ENCODE peak calls at places on chromosomes 4 and X, in five cellular contexts. One of them, this sample, is unnamed.
A peak's percentile ranks its signal among the peaks of the same experiment; 100 is the strongest.

GRCh38 chr4:646460-646859 is 21.1 kb downstream of the PDE6B start:
- DNase-seq in lower lobe of right lung: peak; percentile 45
- DNase-seq in endothelial cell of umbilical vein: no peak
- DNase-seq in tibial artery: no peak
- DNase-seq in dorsolateral prefrontal cortex: no peak
- DNase-seq in this sample: no peak

GRCh38 chrX:22795680-22796079 is 204.1 kb upstream of the DDX53 start:
- DNase-seq in dorsolateral prefrontal cortex: no peak
- DNase-seq in lower lobe of right lung: no peak
- DNase-seq in endothelial cell of umbilical vein: no peak
- DNase-seq in tibial artery: no peak
- DNase-seq in this sample: no peak

GRCh38 chrX:72382199-72382590 is 76.5 kb upstream of the CITED1 start:
- DNase-seq in lower lobe of right lung: no peak
- DNase-seq in endothelial cell of umbilical vein: no peak
- DNase-seq in tibial artery: no peak
- DNase-seq in dorsolateral prefrontal cortex: no peak
- DNase-seq in this sample: peak; percentile 23

GRCh38 chr4:121943941-121944340 is 7.9 kb downstream of the TRPC3 start:
- DNase-seq in endothelial cell of umbilical vein: no peak
- DNase-seq in dorsolateral prefrontal cortex: no peak
- DNase-seq in tibial artery: no peak
- DNase-seq in lower lobe of right lung: no peak
- DNase-seq in this sample: no peak

GRCh38 chr4:61985426-61985825 is 785.3 kb downstream of the ADGRL3 start:
- DNase-seq in endothelial cell of umbilical vein: no peak
- DNase-seq in tibial artery: no peak
- DNase-seq in dorsolateral prefrontal cortex: no peak
- DNase-seq in lower lobe of right lung: no peak
- DNase-seq in this sample: no peak

GRCh38 chrX:125744914-125745313 is 421.2 kb downstream of the DCAF12L2 start:
- DNase-seq in lower lobe of right lung: no peak
- DNase-seq in dorsolateral prefrontal cortex: no peak
- DNase-seq in tibial artery: no peak
- DNase-seq in endothelial cell of umbilical vein: no peak
- DNase-seq in this sample: no peak

GRCh38 chr4:153327247-153327646 is 17.2 kb upstream of the MND1 start:
- DNase-seq in dorsolateral prefrontal cortex: no peak
- DNase-seq in tibial artery: no peak
- DNase-seq in endothelial cell of umbilical vein: no peak
- DNase-seq in lower lobe of right lung: no peak
- DNase-seq in this sample: no peak

GRCh38 chr4:131370846-131371245 is 1778.2 kb upstream of the PCDH10 start:
- DNase-seq in endothelial cell of umbilical vein: no peak
- DNase-seq in tibial artery: no peak
- DNase-seq in dorsolateral prefrontal cortex: no peak
- DNase-seq in lower lobe of right lung: no peak
- DNase-seq in this sample: no peak

GRCh38 chrX:36957425-36958328 is 50.5 kb upstream of the FAM47C start:
- DNase-seq in lower lobe of right lung: peak; percentile 56
- DNase-seq in tibial artery: no peak
- DNase-seq in endothelial cell of umbilical vein: peak; percentile 1
- DNase-seq in dorsolateral prefrontal cortex: peak; percentile 43
- DNase-seq in this sample: no peak

GRCh38 chrX:67781132-67781531 is 237.3 kb downstream of the AR start:
- DNase-seq in dorsolateral prefrontal cortex: no peak
- DNase-seq in lower lobe of right lung: no peak
- DNase-seq in tibial artery: peak; percentile 54
- DNase-seq in endothelial cell of umbilical vein: no peak
- DNase-seq in this sample: peak; percentile 18

GRCh38 chr4:96465834-96466233 is 625.9 kb downstream of the PDHA2 start:
- DNase-seq in dorsolateral prefrontal cortex: no peak
- DNase-seq in endothelial cell of umbilical vein: no peak
- DNase-seq in tibial artery: no peak
- DNase-seq in lower lobe of right lung: no peak
- DNase-seq in this sample: no peak

GRCh38 chr4:156138781-156139280 is 185.2 kb upstream of the CTSO start:
- DNase-seq in dorsolateral prefrontal cortex: no peak
- DNase-seq in endothelial cell of umbilical vein: no peak
- DNase-seq in lower lobe of right lung: no peak
- DNase-seq in tibial artery: no peak
- DNase-seq in this sample: no peak

GRCh38 chrX:100413231-100413630 is 3.2 kb upstream of the PCDH19 start:
- DNase-seq in lower lobe of right lung: no peak
- DNase-seq in dorsolateral prefrontal cortex: no peak
- DNase-seq in tibial artery: no peak
- DNase-seq in endothelial cell of umbilical vein: peak; percentile 61
- DNase-seq in this sample: peak; percentile 26

GRCh38 chr4:171650543-171650942 is 162.7 kb upstream of the GALNTL6 start:
- DNase-seq in dorsolateral prefrontal cortex: no peak
- DNase-seq in tibial artery: no peak
- DNase-seq in lower lobe of right lung: no peak
- DNase-seq in endothelial cell of umbilical vein: no peak
- DNase-seq in this sample: no peak

GRCh38 chr4:179163147-179163546 is 1720.9 kb upstream of the AGA start:
- DNase-seq in dorsolateral prefrontal cortex: no peak
- DNase-seq in lower lobe of right lung: no peak
- DNase-seq in endothelial cell of umbilical vein: no peak
- DNase-seq in tibial artery: no peak
- DNase-seq in this sample: no peak

GRCh38 chr4:3337811-3338210 is 45.0 kb downstream of the RGS12 start:
- DNase-seq in lower lobe of right lung: no peak
- DNase-seq in dorsolateral prefrontal cortex: no peak
- DNase-seq in endothelial cell of umbilical vein: peak; percentile 51
- DNase-seq in tibial artery: no peak
- DNase-seq in this sample: no peak

GRCh38 chrX:45515262-45516215 is 314.9 kb upstream of the DIPK2B start:
- DNase-seq in dorsolateral prefrontal cortex: peak; percentile 46
- DNase-seq in lower lobe of right lung: peak; percentile 67
- DNase-seq in tibial artery: peak; percentile 88
- DNase-seq in endothelial cell of umbilical vein: peak; percentile 67
- DNase-seq in this sample: peak; percentile 15

GRCh38 chr4:124459922-124460301 is 252.6 kb downstream of the ANKRD50 start:
- DNase-seq in dorsolateral prefrontal cortex: no peak
- DNase-seq in tibial artery: no peak
- DNase-seq in lower lobe of right lung: no peak
- DNase-seq in endothelial cell of umbilical vein: peak; percentile 59
- DNase-seq in this sample: no peak

GRCh38 chrX:133655262-133655913 is 240.1 kb upstream of the GPC4 start:
- DNase-seq in dorsolateral prefrontal cortex: no peak
- DNase-seq in tibial artery: no peak
- DNase-seq in lower lobe of right lung: no peak
- DNase-seq in endothelial cell of umbilical vein: no peak
- DNase-seq in this sample: no peak

GRCh38 chr4:103397527-103397926 is 199.4 kb upstream of the CENPE start:
- DNase-seq in lower lobe of right lung: no peak
- DNase-seq in tibial artery: no peak
- DNase-seq in endothelial cell of umbilical vein: no peak
- DNase-seq in dorsolateral prefrontal cortex: no peak
- DNase-seq in this sample: no peak

GRCh38 chr4:22593933-22594332 is 78.1 kb upstream of the ADGRA3 start:
- DNase-seq in endothelial cell of umbilical vein: no peak
- DNase-seq in dorsolateral prefrontal cortex: no peak
- DNase-seq in lower lobe of right lung: no peak
- DNase-seq in tibial artery: no peak
- DNase-seq in this sample: no peak

GRCh38 chrX:30965751-30966150 is 76.7 kb upstream of the TAB3 start:
- DNase-seq in lower lobe of right lung: no peak
- DNase-seq in dorsolateral prefrontal cortex: no peak
- DNase-seq in endothelial cell of umbilical vein: no peak
- DNase-seq in tibial artery: no peak
- DNase-seq in this sample: no peak

GRCh38 chr4:140071806-140072205 is 82.2 kb downstream of the MAML3 start:
- DNase-seq in dorsolateral prefrontal cortex: no peak
- DNase-seq in endothelial cell of umbilical vein: no peak
- DNase-seq in lower lobe of right lung: no peak
- DNase-seq in tibial artery: no peak
- DNase-seq in this sample: no peak

GRCh38 chr4:40963912-40964478 is 214.2 kb downstream of the NSUN7 start:
- DNase-seq in dorsolateral prefrontal cortex: no peak
- DNase-seq in lower lobe of right lung: no peak
- DNase-seq in endothelial cell of umbilical vein: no peak
- DNase-seq in tibial artery: no peak
- DNase-seq in this sample: no peak

GRCh38 chr4:118173956-118174355 is 139.7 kb downstream of the NDST3 start:
- DNase-seq in endothelial cell of umbilical vein: peak; percentile 60
- DNase-seq in dorsolateral prefrontal cortex: no peak
- DNase-seq in lower lobe of right lung: no peak
- DNase-seq in tibial artery: no peak
- DNase-seq in this sample: no peak

GRCh38 chr4:87078987-87079469 is 141.4 kb downstream of the KLHL8 start:
- DNase-seq in lower lobe of right lung: no peak
- DNase-seq in dorsolateral prefrontal cortex: no peak
- DNase-seq in endothelial cell of umbilical vein: peak; percentile 71
- DNase-seq in tibial artery: peak; percentile 75
- DNase-seq in this sample: no peak

GRCh38 chr4:38819569-38819968 is 15.0 kb upstream of the TLR1 start:
- DNase-seq in tibial artery: no peak
- DNase-seq in endothelial cell of umbilical vein: no peak
- DNase-seq in dorsolateral prefrontal cortex: no peak
- DNase-seq in lower lobe of right lung: no peak
- DNase-seq in this sample: no peak

GRCh38 chr4:38818441-38818976 is 13.9 kb upstream of the TLR1 start:
- DNase-seq in lower lobe of right lung: no peak
- DNase-seq in tibial artery: no peak
- DNase-seq in endothelial cell of umbilical vein: no peak
- DNase-seq in dorsolateral prefrontal cortex: no peak
- DNase-seq in this sample: no peak

GRCh38 chrX:10231461-10231860 is 74.7 kb downstream of the CLCN4 start:
- DNase-seq in lower lobe of right lung: no peak
- DNase-seq in dorsolateral prefrontal cortex: no peak
- DNase-seq in tibial artery: no peak
- DNase-seq in endothelial cell of umbilical vein: no peak
- DNase-seq in this sample: no peak

GRCh38 chr4:79620627-79621026 is 212.6 kb upstream of the GK2 start:
- DNase-seq in endothelial cell of umbilical vein: no peak
- DNase-seq in tibial artery: no peak
- DNase-seq in dorsolateral prefrontal cortex: no peak
- DNase-seq in lower lobe of right lung: no peak
- DNase-seq in this sample: no peak

GRCh38 chr4:79621061-79621460 is 213.0 kb upstream of the GK2 start:
- DNase-seq in lower lobe of right lung: no peak
- DNase-seq in dorsolateral prefrontal cortex: no peak
- DNase-seq in endothelial cell of umbilical vein: no peak
- DNase-seq in tibial artery: no peak
- DNase-seq in this sample: no peak

GRCh38 chr4:79626102-79626501 is 218.1 kb upstream of the GK2 start:
- DNase-seq in dorsolateral prefrontal cortex: no peak
- DNase-seq in endothelial cell of umbilical vein: no peak
- DNase-seq in tibial artery: no peak
- DNase-seq in lower lobe of right lung: no peak
- DNase-seq in this sample: no peak

GRCh38 chr4:79623125-79623905 is 215.3 kb upstream of the GK2 start:
- DNase-seq in lower lobe of right lung: no peak
- DNase-seq in tibial artery: peak; percentile 63
- DNase-seq in endothelial cell of umbilical vein: no peak
- DNase-seq in dorsolateral prefrontal cortex: no peak
- DNase-seq in this sample: no peak
- H3K27ac ChIP-seq in lower lobe of right lung: no peak overlapping the region
- H3K27ac ChIP-seq in tibial artery: peak overlapping the region; percentile 77
- H3K27ac ChIP-seq in endothelial cell of umbilical vein: no peak overlapping the region
- H3K27ac ChIP-seq in dorsolateral prefrontal cortex: no peak overlapping the region
- H3K27ac ChIP-seq in this sample: no peak overlapping the region

DNA sequence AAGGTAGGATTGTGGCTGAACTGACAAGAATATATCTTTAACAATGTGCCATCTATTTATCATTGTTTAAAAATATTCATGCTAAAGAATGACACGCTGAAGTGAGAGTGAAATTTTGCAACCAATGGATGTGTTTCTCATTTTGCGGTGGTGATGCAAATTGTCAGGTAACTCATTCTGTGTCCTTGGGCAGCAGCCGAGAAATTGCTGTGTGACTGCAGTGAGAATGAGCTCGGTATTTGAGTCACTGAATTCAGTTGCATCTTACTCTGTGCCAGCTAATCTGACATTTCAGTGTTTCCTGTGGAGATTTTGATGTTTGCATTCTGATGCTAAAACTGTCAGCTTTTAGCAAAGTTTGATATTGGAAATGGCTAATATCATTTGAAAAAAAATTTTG is 28.1 kb downstream of the MCUB start:
- DNase-seq in endothelial cell of umbilical vein: no peak
- DNase-seq in dorsolateral prefrontal cortex: no peak
- DNase-seq in tibial artery: no peak
- DNase-seq in lower lobe of right lung: no peak
- DNase-seq in this sample: no peak
- H3K4me3 ChIP-seq in endothelial cell of umbilical vein: no peak overlapping the region
- H3K4me3 ChIP-seq in dorsolateral prefrontal cortex: no peak overlapping the region
- H3K4me3 ChIP-seq in tibial artery: no peak overlapping the region
- H3K4me3 ChIP-seq in lower lobe of right lung: no peak overlapping the region
- H3K4me3 ChIP-seq in this sample: no peak overlapping the region

DNA sequence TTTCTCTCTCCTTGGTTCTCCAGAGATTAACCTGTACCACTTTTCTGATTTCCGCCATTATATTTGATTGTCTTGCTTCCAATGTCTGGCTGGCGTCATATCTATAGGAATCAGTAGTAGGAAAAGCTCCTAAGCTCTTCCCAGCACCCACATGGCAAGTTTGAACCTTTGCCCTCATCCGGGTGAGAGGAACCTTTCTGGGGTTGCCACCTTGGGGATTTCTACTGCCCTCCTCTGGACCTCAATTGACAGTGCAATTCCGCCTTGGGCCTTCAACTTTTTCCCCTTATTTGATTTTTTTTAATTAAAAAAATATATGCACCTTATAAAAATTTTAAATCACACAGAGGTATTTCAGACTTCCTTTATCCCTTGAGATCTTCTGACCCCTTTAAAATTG is 2.0 kb upstream of the CXorf66 start:
- DNase-seq in lower lobe of right lung: no peak
- DNase-seq in endothelial cell of umbilical vein: no peak
- DNase-seq in tibial artery: no peak
- DNase-seq in dorsolateral prefrontal cortex: no peak
- DNase-seq in this sample: no peak
- TF ChIP-seq CTCF in lower lobe of right lung: peak; percentile 16
- TF ChIP-seq CTCF in endothelial cell of umbilical vein: peak; percentile 35
- TF ChIP-seq CTCF in tibial artery: no peak
- TF ChIP-seq CTCF in dorsolateral prefrontal cortex: no peak
- TF ChIP-seq CTCF in this sample: no peak

DNA sequence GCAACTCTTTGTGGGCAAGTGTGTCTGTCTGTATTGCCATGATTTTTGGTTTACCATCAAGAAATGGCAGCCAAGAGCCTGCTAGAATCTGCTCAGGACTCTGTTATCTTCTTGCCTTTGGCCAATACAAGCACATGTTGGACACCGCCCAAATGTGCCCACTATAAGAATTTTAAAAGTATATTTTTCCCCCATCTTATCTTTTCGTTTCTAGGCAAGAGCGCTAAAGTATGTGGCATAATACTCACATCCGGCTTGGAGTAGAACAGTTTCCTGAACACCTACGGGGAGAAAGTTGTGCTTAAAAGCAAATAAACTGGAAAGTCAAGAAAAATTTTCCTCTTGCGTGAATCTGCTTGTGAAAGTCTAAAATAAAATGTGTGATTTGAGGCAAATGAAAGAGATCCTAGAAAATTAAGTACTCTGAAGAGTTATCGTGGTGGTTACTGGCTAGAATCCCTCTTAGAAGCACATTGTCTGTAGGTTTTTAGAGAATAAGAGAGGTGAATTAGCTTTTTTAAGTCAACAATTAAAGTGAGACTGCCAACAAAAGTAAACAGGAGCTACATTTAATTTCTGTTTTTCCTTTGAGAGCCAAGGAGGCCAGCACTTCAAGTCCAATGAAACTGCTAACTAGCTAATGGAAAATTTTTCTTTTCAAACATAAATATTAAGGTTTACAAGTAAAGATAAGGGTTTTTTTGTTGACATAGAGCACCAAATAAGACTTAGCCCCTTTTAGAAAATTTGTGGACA is 220.2 kb downstream of the SOWAHB start:
- DNase-seq in endothelial cell of umbilical vein: peak; percentile 49
- DNase-seq in dorsolateral prefrontal cortex: no peak
- DNase-seq in tibial artery: no peak
- DNase-seq in lower lobe of right lung: no peak
- DNase-seq in this sample: no peak
- H3K27ac ChIP-seq in endothelial cell of umbilical vein: peak overlapping the region; percentile 48
- H3K27ac ChIP-seq in dorsolateral prefrontal cortex: no peak overlapping the region
- H3K27ac ChIP-seq in tibial artery: peak overlapping the region; percentile 72
- H3K27ac ChIP-seq in lower lobe of right lung: peak overlapping the region; percentile 63
- H3K27ac ChIP-seq in this sample: no peak overlapping the region